ENCODE peak calls at places on chromosomes 3 and 15, in six cellular contexts. C, B, J, P, G and E are unnamed samples.

GRCh38 chr3:111260878-111261277 is 189.3 kb downstream of the NECTIN3 start:
- DNase-seq in C (no peak), B (no peak), J (peak), P (no peak), G (no peak), E (no peak)

GRCh38 chr3:129121016-129121791 is 400 bp downstream of the RAB43 start:
- DNase-seq in C (peak), B (peak), J (peak), P (peak), G (peak), E (peak)

GRCh38 chr3:37621771-37622170 is 239.9 kb upstream of the CTDSPL start:
- DNase-seq in C (no peak), B (no peak), J (no peak), P (no peak), G (no peak), E (no peak)

GRCh38 chr15:71272932-71273331 is 157.7 kb downstream of the THSD4 start:
- DNase-seq in C (no peak), B (no peak), J (peak), P (no peak), G (no peak), E (no peak)

GRCh38 chr3:113223831-113224240 is 12.5 kb downstream of the BOC start:
- DNase-seq in C (no peak), B (no peak), J (peak), P (no peak), G (peak), E (no peak)

GRCh38 chr15:72184165-72184811 is 13.3 kb downstream of the GRAMD2A start:
- DNase-seq in C (peak), B (peak), J (peak), P (peak), G (peak), E (peak)

GRCh38 chr15:56608993-56609392 is 124.3 kb downstream of the ZNF280D start:
- DNase-seq in C (no peak), B (no peak), J (no peak), P (no peak), G (no peak), E (no peak)

GRCh38 chr15:82174471-82174870 is 88.1 kb downstream of the EFL1 start:
- DNase-seq in C (no peak), B (no peak), J (peak), P (no peak), G (no peak), E (no peak)

GRCh38 chr3:156643729-156644389 is 30.5 kb upstream of the TIPARP start:
- DNase-seq in C (peak), B (no peak), J (peak), P (no peak), G (peak), E (no peak)

GRCh38 chr3:171982829-171983228 is 56.5 kb upstream of the FNDC3B start:
- DNase-seq in C (no peak), B (no peak), J (peak), P (no peak), G (peak), E (no peak)
- H3K4me2 ChIP-seq in C (no peak), B (no peak), J (no peak), P (no peak), G (peak), E (no peak)

GRCh38 chr3:29384640-29385039 is 103.8 kb downstream of the RBMS3 start:
- DNase-seq in C (peak), B (peak), J (peak), P (peak), G (peak), E (no peak)
- H3K4me2 ChIP-seq in C (no peak), B (peak), J (no peak), P (no peak), G (peak), E (no peak)

GRCh38 chr15:31035610-31036009 is 44.2 kb upstream of the MTMR10 start:
- DNase-seq in C (no peak), B (no peak), J (no peak), P (no peak), G (no peak), E (no peak)
- H3K4me2 ChIP-seq in C (no peak), B (no peak), J (no peak), P (no peak), G (no peak), E (no peak)

GRCh38 chr3:43515208-43515917 is 106.4 kb downstream of the ANO10 start:
- DNase-seq in C (no peak), B (no peak), J (no peak), P (no peak), G (no peak), E (no peak)

GRCh38 chr3:43515970-43516369 is 105.8 kb downstream of the ANO10 start:
- DNase-seq in C (no peak), B (no peak), J (no peak), P (no peak), G (no peak), E (no peak)

GRCh38 chr3:43512749-43513404 is 108.9 kb downstream of the ANO10 start:
- DNase-seq in C (no peak), B (no peak), J (peak), P (no peak), G (peak), E (no peak)
- H3K4me2 ChIP-seq in C (no peak), B (no peak), J (no peak), P (no peak), G (no peak), E (no peak)